ENCODE peak calls at places on chromosomes 6 and 20, in ten cellular contexts. One of them, this sample, is unnamed.

GRCh38 chr20:61789329-61789728 is 276.4 kb downstream of the TAF4 start:
- DNase-seq in A549: no peak
- DNase-seq in suprapubic skin: no peak
- DNase-seq in GM12878: no peak
- DNase-seq in tibial nerve: no peak
- DNase-seq in GM23338: no peak
- DNase-seq in mammary epithelial cell: peak
- DNase-seq in RWPE2: peak
- DNase-seq in testis: no peak
- DNase-seq in pancreas: no peak
- DNase-seq in this sample: peak

GRCh38 chr20:17498181-17498580 is 33.0 kb downstream of the BFSP1 start:
- DNase-seq in A549: no peak
- DNase-seq in suprapubic skin: peak
- DNase-seq in GM12878: no peak
- DNase-seq in tibial nerve: no peak
- DNase-seq in GM23338: no peak
- DNase-seq in mammary epithelial cell: peak
- DNase-seq in RWPE2: no peak
- DNase-seq in testis: no peak
- DNase-seq in pancreas: no peak
- DNase-seq in this sample: no peak

GRCh38 chr6:165936660-165937059 is 231.0 kb downstream of the TBXT start:
- DNase-seq in A549: no peak
- DNase-seq in suprapubic skin: no peak
- DNase-seq in GM12878: no peak
- DNase-seq in tibial nerve: no peak
- DNase-seq in GM23338: no peak
- DNase-seq in mammary epithelial cell: no peak
- DNase-seq in RWPE2: no peak
- DNase-seq in testis: no peak
- DNase-seq in pancreas: no peak
- DNase-seq in this sample: no peak

GRCh38 chr20:54340667-54341081 is 132.8 kb downstream of the PFDN4 start:
- DNase-seq in A549: no peak
- DNase-seq in suprapubic skin: no peak
- DNase-seq in GM12878: no peak
- DNase-seq in tibial nerve: no peak
- DNase-seq in GM23338: no peak
- DNase-seq in mammary epithelial cell: no peak
- DNase-seq in RWPE2: no peak
- DNase-seq in testis: no peak
- DNase-seq in pancreas: no peak
- DNase-seq in this sample: peak

GRCh38 chr6:7004581-7005297 is 103.0 kb upstream of the RREB1 start:
- DNase-seq in A549: no peak
- DNase-seq in suprapubic skin: no peak
- DNase-seq in GM12878: no peak
- DNase-seq in tibial nerve: no peak
- DNase-seq in GM23338: no peak
- DNase-seq in mammary epithelial cell: no peak
- DNase-seq in RWPE2: no peak
- DNase-seq in testis: no peak
- DNase-seq in pancreas: no peak
- DNase-seq in this sample: no peak

GRCh38 chr6:28867078-28867414 is 56.7 kb downstream of the TRIM27 start:
- DNase-seq in A549: no peak
- DNase-seq in suprapubic skin: no peak
- DNase-seq in GM12878: no peak
- DNase-seq in tibial nerve: no peak
- DNase-seq in GM23338: no peak
- DNase-seq in mammary epithelial cell: no peak
- DNase-seq in RWPE2: no peak
- DNase-seq in testis: peak
- DNase-seq in pancreas: no peak
- DNase-seq in this sample: no peak

GRCh38 chr6:111712398-111712797 is 106.7 kb upstream of the TRAF3IP2 start:
- DNase-seq in A549: no peak
- DNase-seq in suprapubic skin: no peak
- DNase-seq in GM12878: no peak
- DNase-seq in tibial nerve: no peak
- DNase-seq in GM23338: no peak
- DNase-seq in mammary epithelial cell: peak
- DNase-seq in RWPE2: no peak
- DNase-seq in testis: peak
- DNase-seq in pancreas: no peak
- DNase-seq in this sample: peak

GRCh38 chr6:136790411-136791295 is 1.6 kb downstream of the MAP3K5 start:
- DNase-seq in A549: no peak
- DNase-seq in suprapubic skin: no peak
- DNase-seq in GM12878: no peak
- DNase-seq in tibial nerve: no peak
- DNase-seq in GM23338: no peak
- DNase-seq in mammary epithelial cell: no peak
- DNase-seq in RWPE2: no peak
- DNase-seq in testis: no peak
- DNase-seq in pancreas: no peak
- DNase-seq in this sample: no peak

GRCh38 chr6:75208564-75209431 is 2.9 kb upstream of the COL12A1 start:
- DNase-seq in A549: peak
- DNase-seq in suprapubic skin: peak
- DNase-seq in GM12878: peak
- DNase-seq in tibial nerve: peak
- DNase-seq in GM23338: peak
- DNase-seq in mammary epithelial cell: peak
- DNase-seq in RWPE2: peak
- DNase-seq in testis: peak
- DNase-seq in pancreas: peak
- DNase-seq in this sample: peak

GRCh38 chr20:20064303-20064702 is 12.0 kb downstream of the CFAP61 start:
- DNase-seq in A549: no peak
- DNase-seq in suprapubic skin: no peak
- DNase-seq in GM12878: no peak
- DNase-seq in tibial nerve: no peak
- DNase-seq in GM23338: no peak
- DNase-seq in mammary epithelial cell: no peak
- DNase-seq in RWPE2: no peak
- DNase-seq in testis: no peak
- DNase-seq in pancreas: no peak
- DNase-seq in this sample: no peak

GRCh38 chr6:117477988-117478852 is 4.3 kb upstream of the DCBLD1 start:
- DNase-seq in A549: no peak
- DNase-seq in suprapubic skin: no peak
- DNase-seq in GM12878: no peak
- DNase-seq in tibial nerve: no peak
- DNase-seq in GM23338: peak
- DNase-seq in mammary epithelial cell: no peak
- DNase-seq in RWPE2: no peak
- DNase-seq in testis: peak
- DNase-seq in pancreas: no peak
- DNase-seq in this sample: peak

GRCh38 chr6:43862925-43863324 is 92.9 kb downstream of the VEGFA start:
- DNase-seq in A549: no peak
- DNase-seq in suprapubic skin: no peak
- DNase-seq in GM12878: no peak
- DNase-seq in tibial nerve: no peak
- DNase-seq in GM23338: no peak
- DNase-seq in mammary epithelial cell: no peak
- DNase-seq in RWPE2: no peak
- DNase-seq in testis: no peak
- DNase-seq in pancreas: no peak
- DNase-seq in this sample: no peak

GRCh38 chr6:24720131-24720603 is 1.2 kb upstream of the C6orf62 start:
- DNase-seq in A549: peak
- DNase-seq in suprapubic skin: peak
- DNase-seq in GM12878: no peak
- DNase-seq in tibial nerve: no peak
- DNase-seq in GM23338: peak
- DNase-seq in mammary epithelial cell: peak
- DNase-seq in RWPE2: no peak
- DNase-seq in testis: peak
- DNase-seq in pancreas: peak
- DNase-seq in this sample: peak

GRCh38 chr20:36344517-36345132 is 38.5 kb downstream of the DLGAP4 start:
- DNase-seq in A549: peak
- DNase-seq in suprapubic skin: no peak
- DNase-seq in GM12878: no peak
- DNase-seq in tibial nerve: no peak
- DNase-seq in GM23338: peak
- DNase-seq in mammary epithelial cell: peak
- DNase-seq in RWPE2: peak
- DNase-seq in testis: peak
- DNase-seq in pancreas: peak
- DNase-seq in this sample: peak

GRCh38 chr20:17762243-17762872 is 62.6 kb downstream of the BANF2 start:
- DNase-seq in A549: no peak
- DNase-seq in suprapubic skin: no peak
- DNase-seq in GM12878: no peak
- DNase-seq in tibial nerve: no peak
- DNase-seq in GM23338: no peak
- DNase-seq in mammary epithelial cell: no peak
- DNase-seq in RWPE2: no peak
- DNase-seq in testis: no peak
- DNase-seq in pancreas: no peak
- DNase-seq in this sample: no peak

GRCh38 chr6:163459536-163459935 is 45.0 kb downstream of the QKI start:
- DNase-seq in A549: no peak
- DNase-seq in suprapubic skin: no peak
- DNase-seq in GM12878: no peak
- DNase-seq in tibial nerve: no peak
- DNase-seq in GM23338: no peak
- DNase-seq in mammary epithelial cell: no peak
- DNase-seq in RWPE2: no peak
- DNase-seq in testis: no peak
- DNase-seq in pancreas: no peak
- DNase-seq in this sample: no peak
- H3K27ac ChIP-seq in A549: peak
- H3K27ac ChIP-seq in suprapubic skin: no peak
- H3K27ac ChIP-seq in GM12878: peak
- H3K27ac ChIP-seq in tibial nerve: no peak
- H3K27ac ChIP-seq in GM23338: no peak
- H3K27ac ChIP-seq in mammary epithelial cell: no peak
- H3K27ac ChIP-seq in RWPE2: no peak
- H3K27ac ChIP-seq in testis: no peak
- H3K27ac ChIP-seq in pancreas: no peak
- H3K27ac ChIP-seq in this sample: no peak

GRCh38 chr6:157151989-157152388 is 171.3 kb downstream of the TMEM242 start:
- DNase-seq in A549: no peak
- DNase-seq in suprapubic skin: no peak
- DNase-seq in GM12878: no peak
- DNase-seq in tibial nerve: no peak
- DNase-seq in GM23338: no peak
- DNase-seq in mammary epithelial cell: no peak
- DNase-seq in RWPE2: no peak
- DNase-seq in testis: no peak
- DNase-seq in pancreas: no peak
- DNase-seq in this sample: no peak
- TF ChIP-seq CTCF in A549: no peak
- TF ChIP-seq CTCF in suprapubic skin: no peak
- TF ChIP-seq CTCF in GM12878: no peak
- TF ChIP-seq CTCF in tibial nerve: no peak
- TF ChIP-seq CTCF in GM23338: no peak
- TF ChIP-seq CTCF in mammary epithelial cell: no peak
- TF ChIP-seq CTCF in RWPE2: no peak
- TF ChIP-seq CTCF in testis: no peak
- TF ChIP-seq CTCF in pancreas: no peak
- TF ChIP-seq CTCF in this sample: no peak

GRCh38 chr6:12493446-12493845 is 203.3 kb downstream of the EDN1 start:
- DNase-seq in A549: no peak
- DNase-seq in suprapubic skin: no peak
- DNase-seq in GM12878: no peak
- DNase-seq in tibial nerve: no peak
- DNase-seq in GM23338: no peak
- DNase-seq in mammary epithelial cell: no peak
- DNase-seq in RWPE2: no peak
- DNase-seq in testis: no peak
- DNase-seq in pancreas: no peak
- DNase-seq in this sample: no peak

GRCh38 chr6:12494161-12494560 is 204.0 kb downstream of the EDN1 start:
- DNase-seq in A549: no peak
- DNase-seq in suprapubic skin: no peak
- DNase-seq in GM12878: no peak
- DNase-seq in tibial nerve: no peak
- DNase-seq in GM23338: no peak
- DNase-seq in mammary epithelial cell: no peak
- DNase-seq in RWPE2: no peak
- DNase-seq in testis: no peak
- DNase-seq in pancreas: no peak
- DNase-seq in this sample: no peak

GRCh38 chr6:12490904-12491571 is 200.9 kb downstream of the EDN1 start:
- DNase-seq in A549: no peak
- DNase-seq in suprapubic skin: no peak
- DNase-seq in GM12878: no peak
- DNase-seq in tibial nerve: no peak
- DNase-seq in GM23338: no peak
- DNase-seq in mammary epithelial cell: peak
- DNase-seq in RWPE2: peak
- DNase-seq in testis: no peak
- DNase-seq in pancreas: no peak
- DNase-seq in this sample: peak

GRCh38 chr6:12485837-12486236 is 195.7 kb downstream of the EDN1 start:
- DNase-seq in A549: no peak
- DNase-seq in suprapubic skin: no peak
- DNase-seq in GM12878: no peak
- DNase-seq in tibial nerve: no peak
- DNase-seq in GM23338: no peak
- DNase-seq in mammary epithelial cell: no peak
- DNase-seq in RWPE2: no peak
- DNase-seq in testis: no peak
- DNase-seq in pancreas: no peak
- DNase-seq in this sample: no peak

GRCh38 chr6:12490376-12490903 is 200.3 kb downstream of the EDN1 start:
- DNase-seq in A549: no peak
- DNase-seq in suprapubic skin: no peak
- DNase-seq in GM12878: no peak
- DNase-seq in tibial nerve: no peak
- DNase-seq in GM23338: no peak
- DNase-seq in mammary epithelial cell: no peak
- DNase-seq in RWPE2: no peak
- DNase-seq in testis: no peak
- DNase-seq in pancreas: no peak
- DNase-seq in this sample: no peak
- H3K27ac ChIP-seq in A549: peak
- H3K27ac ChIP-seq in suprapubic skin: no peak
- H3K27ac ChIP-seq in GM12878: no peak
- H3K27ac ChIP-seq in tibial nerve: no peak
- H3K27ac ChIP-seq in GM23338: no peak
- H3K27ac ChIP-seq in mammary epithelial cell: no peak
- H3K27ac ChIP-seq in RWPE2: peak
- H3K27ac ChIP-seq in testis: no peak
- H3K27ac ChIP-seq in pancreas: no peak
- H3K27ac ChIP-seq in this sample: no peak

DNA sequence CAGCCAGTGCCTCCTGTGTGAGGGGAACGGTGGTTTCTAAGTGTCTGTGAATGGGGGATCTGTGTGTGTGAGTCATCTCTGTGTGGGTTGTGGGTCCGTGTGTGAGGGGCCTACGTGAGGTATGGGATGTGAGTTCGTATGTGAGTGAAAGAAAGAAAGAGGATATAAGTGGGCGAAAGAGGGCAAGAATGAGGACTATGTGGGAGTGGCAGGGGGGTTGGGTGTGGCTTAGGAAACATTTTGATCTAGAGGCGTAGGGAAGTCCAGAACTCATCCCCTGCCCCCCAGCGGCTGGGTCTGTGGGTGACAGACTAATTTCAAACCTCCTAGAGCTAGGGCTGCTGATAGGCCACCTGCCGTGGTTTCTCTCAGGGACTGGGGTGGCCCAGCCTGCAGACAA is 35.5 kb downstream of the DHX35 start:
- DNase-seq in A549: no peak
- DNase-seq in suprapubic skin: no peak
- DNase-seq in GM12878: peak
- DNase-seq in tibial nerve: no peak
- DNase-seq in GM23338: peak
- DNase-seq in mammary epithelial cell: no peak
- DNase-seq in RWPE2: no peak
- DNase-seq in testis: no peak
- DNase-seq in pancreas: no peak
- DNase-seq in this sample: no peak
- TF ChIP-seq CTCF in A549: no peak
- TF ChIP-seq CTCF in suprapubic skin: no peak
- TF ChIP-seq CTCF in GM12878: peak
- TF ChIP-seq CTCF in tibial nerve: no peak
- TF ChIP-seq CTCF in GM23338: no peak
- TF ChIP-seq CTCF in mammary epithelial cell: no peak
- TF ChIP-seq CTCF in RWPE2: no peak
- TF ChIP-seq CTCF in testis: no peak
- TF ChIP-seq CTCF in pancreas: no peak
- TF ChIP-seq CTCF in this sample: no peak

This sample was measured in RWPE1.